ENCODE peak calls at places on chromosome 3, in eight cellular contexts. S is left ventricle myocardium inferior, I is heart right ventricle, J is neural progenitor cell, P is NT2/D1, C is heart left ventricle, K is esophagus muscularis mucosa, H is adipocyte. R is an unnamed sample.
A peak's percentile ranks its signal among the peaks of the same experiment; 100 is the strongest.

GRCh38 chr3:98574157-98574556 is 19.3 kb downstream of the CPOX start:
- DNase-seq in S (no peak), I (no peak), J (no peak), P (no peak), C (no peak), K (no peak), H (no peak), R (no peak)

GRCh38 chr3:113051827-113052226 is 61.0 kb downstream of the GTPBP8 start:
- DNase-seq in S (no peak), I (no peak), J (peak; percentile 12), P (no peak), C (no peak), K (no peak), H (peak; percentile 42), R (no peak)

GRCh38 chr3:112074616-112075497 is 11.3 kb upstream of the C3orf52 start:
- DNase-seq in S (no peak), I (no peak), J (no peak), P (no peak), C (no peak), K (no peak), H (peak; percentile 79), R (peak; percentile 64)

GRCh38 chr3:184771748-184772147 is 40.2 kb upstream of the VPS8 start:
- DNase-seq in S (no peak), I (no peak), J (no peak), P (no peak), C (no peak), K (no peak), H (no peak), R (no peak)

GRCh38 chr3:141402476-141403171 is 34.3 kb downstream of the ZBTB38 start:
- DNase-seq in S (peak; percentile 84), I (peak; percentile 81), J (peak; percentile 82), P (no peak), C (peak; percentile 88), K (no peak), H (peak; percentile 80), R (peak; percentile 64)

GRCh38 chr3:58084166-58084565 is 75.9 kb downstream of the FLNB start:
- DNase-seq in S (no peak), I (no peak), J (no peak), P (no peak), C (no peak), K (no peak), H (no peak), R (no peak)

GRCh38 chr3:33075996-33076395 is 20.9 kb downstream of the GLB1 start:
- DNase-seq in S (no peak), I (no peak), J (no peak), P (no peak), C (no peak), K (no peak), H (peak; percentile 36), R (no peak)

GRCh38 chr3:127637546-127637945 is 8.6 kb downstream of the PODXL2 start:
- DNase-seq in S (no peak), I (no peak), J (no peak), P (no peak), C (no peak), K (no peak), H (no peak), R (no peak)

GRCh38 chr3:169239756-169240155 is 423.8 kb downstream of the MECOM start:
- DNase-seq in S (no peak), I (no peak), J (no peak), P (no peak), C (no peak), K (no peak), H (no peak), R (no peak)

GRCh38 chr3:44011680-44012079 is 230.0 kb upstream of the TOPAZ1 start:
- DNase-seq in S (no peak), I (no peak), J (no peak), P (no peak), C (no peak), K (no peak), H (no peak), R (no peak)

GRCh38 chr3:15327941-15328340 is 4.4 kb downstream of the SH3BP5 start:
- DNase-seq in S (peak; percentile 42), I (peak; percentile 71), J (no peak), P (no peak), C (peak; percentile 67), K (no peak), H (peak; percentile 80), R (no peak)

GRCh38 chr3:127218457-127218922 is 25.6 kb downstream of the PRR23E start:
- DNase-seq in S (no peak), I (no peak), J (no peak), P (no peak), C (no peak), K (no peak), H (no peak), R (no peak)

GRCh38 chr3:143875566-143875965 is 27.3 kb upstream of the SLC9A9 start:
- DNase-seq in S (no peak), I (no peak), J (no peak), P (no peak), C (no peak), K (no peak), H (no peak), R (no peak)

GRCh38 chr3:11601446-11602241 is 42.1 kb downstream of the VGLL4 start:
- DNase-seq in S (peak; percentile 62), I (peak; percentile 75), J (no peak), P (no peak), C (peak; percentile 68), K (no peak), H (no peak), R (no peak)

GRCh38 chr3:153901991-153902390 is 219.2 kb upstream of the ARHGEF26 start:
- DNase-seq in S (no peak), I (no peak), J (no peak), P (no peak), C (no peak), K (no peak), H (no peak), R (no peak)

GRCh38 chr3:45104715-45105711 is 41.2 kb downstream of the CDCP1 start:
- DNase-seq in S (no peak), I (no peak), J (no peak), P (no peak), C (no peak), K (no peak), H (no peak), R (no peak)

GRCh38 chr3:123723527-123724168 is 138.8 kb upstream of the HACD2 start:
- DNase-seq in S (no peak), I (peak; percentile 63), J (peak; percentile 88), P (peak; percentile 75), C (peak; percentile 44), K (no peak), H (peak; percentile 93), R (peak; percentile 72)

GRCh38 chr3:97825101-97825500 is 3.3 kb downstream of the CRYBG3 start:
- DNase-seq in S (no peak), I (no peak), J (no peak), P (no peak), C (no peak), K (no peak), H (peak; percentile 69), R (no peak)

GRCh38 chr3:188037116-188037718 is 116.7 kb upstream of the LPP start:
- DNase-seq in S (no peak), I (peak; percentile 28), J (peak; percentile 52), P (peak; percentile 30), C (peak; percentile 36), K (no peak), H (peak; percentile 19), R (no peak)

GRCh38 chr3:70273492-70273891 is 38.9 kb downstream of the MDFIC2 start:
- DNase-seq in S (no peak), I (no peak), J (no peak), P (no peak), C (no peak), K (no peak), H (no peak), R (no peak)

GRCh38 chr3:172203522-172204258 is 164.3 kb downstream of the FNDC3B start:
- DNase-seq in S (no peak), I (no peak), J (peak; percentile 42), P (no peak), C (no peak), K (peak; percentile 64), H (no peak), R (no peak)

GRCh38 chr3:18743761-18744160 is 318.6 kb upstream of the SATB1 start:
- DNase-seq in S (no peak), I (no peak), J (no peak), P (no peak), C (no peak), K (no peak), H (no peak), R (no peak)

GRCh38 chr3:191331443-191331842 is 1.1 kb upstream of the UTS2B start:
- DNase-seq in S (no peak), I (no peak), J (no peak), P (no peak), C (no peak), K (no peak), H (peak; percentile 52), R (no peak)

GRCh38 chr3:52892290-52892624 is 5.1 kb downstream of the STIMATE start:
- DNase-seq in S (no peak), I (no peak), J (no peak), P (no peak), C (no peak), K (no peak), H (no peak), R (no peak)
- H3K4me1 ChIP-seq in S (peaks cover 64% of the 10 kb centered on the region), I (peaks cover 56% of the 10 kb centered on the region), J (peaks cover 6% of the 10 kb centered on the region), P (peaks cover 3% of the 10 kb centered on the region), C (peaks cover 42% of the 10 kb centered on the region), K (peaks cover 58% of the 10 kb centered on the region), H (peaks cover 51% of the 10 kb centered on the region), R (no peaks in the 10 kb centered on the region)

GRCh38 chr3:186115229-186115996 is 6.5 kb upstream of the ETV5 start:
- DNase-seq in S (no peak), I (no peak), J (no peak), P (no peak), C (no peak), K (no peak), H (no peak), R (no peak)
- H3K4me1 ChIP-seq in S (peaks cover 2% of the 10 kb centered on the region), I (peaks cover 6% of the 10 kb centered on the region), J (peaks cover 3% of the 10 kb centered on the region), P (no peaks in the 10 kb centered on the region), C (peaks cover 2% of the 10 kb centered on the region), K (peaks cover 8% of the 10 kb centered on the region), H (no peaks in the 10 kb centered on the region), R (peaks cover 4% of the 10 kb centered on the region)

DNA sequence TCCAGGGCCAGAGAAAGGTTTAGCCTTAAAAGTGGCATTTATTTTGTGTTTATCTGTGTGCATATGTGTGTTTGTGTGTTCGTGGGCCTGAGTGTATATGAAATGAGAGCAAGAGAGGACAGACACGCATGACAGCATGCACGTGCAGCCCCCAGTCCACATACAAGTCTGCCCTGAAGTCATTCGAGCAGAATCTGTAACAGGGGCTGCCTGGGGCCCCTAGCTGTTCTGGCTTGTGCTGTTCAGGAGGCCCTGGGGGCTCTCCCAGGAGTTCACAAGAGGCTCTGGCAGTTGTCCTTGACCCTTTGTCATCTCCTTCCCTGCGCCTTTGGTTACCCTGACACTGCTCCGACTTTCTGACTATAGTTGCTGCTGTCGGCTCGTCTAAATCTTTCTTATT is 18.2 kb upstream of the TRAK1 start:
- DNase-seq in S (no peak), I (no peak), J (no peak), P (no peak), C (no peak), K (no peak), H (no peak), R (no peak)
- H3K4me1 ChIP-seq in S (peaks cover 95% of the 10 kb centered on the region), I (peaks cover 89% of the 10 kb centered on the region), J (peaks cover 23% of the 10 kb centered on the region), P (peaks cover 18% of the 10 kb centered on the region), C (peaks cover 84% of the 10 kb centered on the region), K (peaks cover 84% of the 10 kb centered on the region), H (peaks cover 51% of the 10 kb centered on the region), R (peaks cover 43% of the 10 kb centered on the region)

DNA sequence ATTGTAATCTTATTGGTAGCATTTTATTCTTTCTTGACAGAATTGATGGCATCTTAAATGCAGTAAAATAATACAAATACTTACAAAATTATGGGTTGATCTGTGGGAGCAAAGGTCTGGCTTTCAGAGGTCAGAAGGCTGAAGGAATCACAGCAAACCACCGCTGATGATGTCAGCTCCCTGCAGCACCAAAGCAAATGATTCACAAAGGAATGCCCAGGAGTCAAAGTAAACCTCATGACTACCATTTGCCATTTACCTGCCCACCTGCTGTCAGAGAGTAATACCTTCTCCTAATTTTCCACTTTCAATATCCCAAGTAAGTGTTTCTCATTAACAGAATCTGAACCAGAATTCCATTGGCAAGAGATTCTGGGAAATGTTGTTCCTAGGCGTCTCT is 46.1 kb downstream of the CPA3 start:
- DNase-seq in S (no peak), I (no peak), J (no peak), P (no peak), C (no peak), K (no peak), H (no peak), R (no peak)
- H3K4me1 ChIP-seq in S (no peaks in the 10 kb centered on the region), I (no peaks in the 10 kb centered on the region), J (no peaks in the 10 kb centered on the region), P (no peaks in the 10 kb centered on the region), C (no peaks in the 10 kb centered on the region), K (no peaks in the 10 kb centered on the region), H (no peaks in the 10 kb centered on the region), R (no peaks in the 10 kb centered on the region)